ENCODE peak calls at places on chromosomes 7 and 10, in seven cellular contexts. L, A, Q, B, E, C and D are unnamed samples.

GRCh38 chr7:92461027-92462003 is 14.0 kb downstream of the GATAD1 start:
- DNase-seq in B (peak), E (no peak), C (peak), A (no peak), L (peak), Q (peak), D (peak)

GRCh38 chr7:37074370-37074769 is 350.1 kb upstream of the AOAH start:
- DNase-seq in Q (no peak), E (no peak), C (no peak), A (no peak), L (no peak), B (no peak), D (no peak)

GRCh38 chr10:77004917-77005564 is 632.6 kb downstream of the KCNMA1 start:
- DNase-seq in A (peak), Q (no peak), B (peak), L (peak), E (no peak), C (peak), D (peak)

GRCh38 chr10:75140246-75140645 is 28.8 kb downstream of the SAMD8 start:
- DNase-seq in B (no peak), Q (no peak), E (no peak), A (no peak), L (no peak), C (no peak), D (no peak)

GRCh38 chr10:792083-792791 is 102.8 kb upstream of the DIP2C start:
- DNase-seq in B (no peak), Q (no peak), C (no peak), E (no peak), L (no peak), A (no peak), D (no peak)

GRCh38 chr7:30923009-30923773 is 11.5 kb downstream of the AQP1 start:
- DNase-seq in E (peak), Q (peak), L (no peak), C (peak), A (no peak), B (no peak), D (no peak)

GRCh38 chr10:31321396-31321941 is 2.5 kb downstream of the ZEB1 start:
- DNase-seq in L (no peak), E (no peak), Q (no peak), B (peak), A (no peak), C (no peak), D (no peak)

GRCh38 chr7:123769371-123769770 is 20.6 kb upstream of the WASL start:
- DNase-seq in C (no peak), Q (peak), B (peak), E (no peak), A (no peak), L (peak), D (no peak)

GRCh38 chr10:95457319-95457886 is 103.8 kb downstream of the SORBS1 start:
- DNase-seq in E (no peak), L (no peak), C (no peak), Q (no peak), B (no peak), A (no peak), D (no peak)

GRCh38 chr7:117829450-117829849 is 43.8 kb downstream of the CTTNBP2 start:
- DNase-seq in L (no peak), B (no peak), Q (no peak), A (no peak), E (no peak), C (no peak), D (no peak)

GRCh38 chr10:44966129-44966815 is 6.7 kb downstream of the RASSF4 start:
- DNase-seq in Q (no peak), B (no peak), L (no peak), E (no peak), A (no peak), C (no peak), D (peak)

GRCh38 chr10:8731415-8732110 is 677.1 kb downstream of the GATA3 start:
- DNase-seq in Q (no peak), E (no peak), C (peak), A (no peak), B (no peak), L (no peak), D (no peak)

GRCh38 chr10:46538155-46538554 is 18.3 kb downstream of the GPRIN2 start:
- DNase-seq in C (no peak), Q (no peak), B (no peak), L (no peak), A (no peak), E (no peak), D (no peak)

GRCh38 chr7:67604461-67605386 is 608.1 kb downstream of the TYW1 start:
- DNase-seq in B (no peak), E (no peak), Q (no peak), A (no peak), L (no peak), C (no peak), D (no peak)

GRCh38 chr7:22884911-22885823 is 62.5 kb upstream of the TOMM7 start:
- DNase-seq in Q (no peak), E (no peak), B (peak), L (no peak), C (no peak), A (no peak), D (peak)

GRCh38 chr7:138937484-138937883 is 43.7 kb downstream of the KIAA1549 start:
- DNase-seq in L (no peak), B (no peak), Q (no peak), A (no peak), E (no peak), C (no peak), D (no peak)

GRCh38 chr7:108452707-108453106 is 3.5 kb downstream of the NRCAM start:
- DNase-seq in B (peak), Q (no peak), C (no peak), L (no peak), A (no peak), E (no peak), D (peak)

DNA sequence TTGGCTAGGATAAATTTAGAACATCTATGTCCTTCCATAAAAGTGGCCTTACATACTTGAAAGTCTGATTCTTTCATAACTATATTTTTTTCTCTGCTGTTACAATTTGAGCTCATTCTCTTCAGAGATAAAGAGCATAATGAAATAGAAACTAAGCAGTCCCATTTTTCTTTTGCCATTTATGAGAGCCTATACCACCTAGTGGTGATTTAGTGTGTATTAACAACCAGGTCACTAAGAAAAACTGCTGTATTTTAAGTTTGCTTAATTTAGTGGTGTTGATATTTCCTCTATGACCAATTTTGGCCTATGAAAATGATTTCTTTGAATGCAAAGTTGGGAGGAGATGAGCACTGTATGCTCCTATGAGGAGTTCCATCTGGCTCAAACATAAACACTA is 88.7 kb upstream of the ZWINT start:
- DNase-seq in Q (no peak), E (no peak), C (no peak), A (no peak), B (no peak), L (no peak), D (no peak)
- TF ChIP-seq CTCF in Q (no peak), E (no peak), C (no peak), A (no peak), B (no peak), L (peak), D (peak)

GRCh38 chr10:7417103-7417623 is 6.3 kb upstream of the SFMBT2 start:
- DNase-seq in A (peak), B (peak), L (no peak), C (no peak), E (no peak), Q (no peak), D (no peak)
- TF ChIP-seq CTCF in A (peak), B (peak), L (peak), C (peak), E (no peak), Q (peak), D (peak)

GRCh38 chr10:112373912-112374338 is at the start of gene ACSL5:
- DNase-seq in C (no peak), B (no peak), L (no peak), Q (no peak), E (no peak), A (no peak), D (no peak)
- TF ChIP-seq CTCF in C (no peak), B (no peak), L (no peak), Q (no peak), E (no peak), A (no peak), D (no peak)

DNA sequence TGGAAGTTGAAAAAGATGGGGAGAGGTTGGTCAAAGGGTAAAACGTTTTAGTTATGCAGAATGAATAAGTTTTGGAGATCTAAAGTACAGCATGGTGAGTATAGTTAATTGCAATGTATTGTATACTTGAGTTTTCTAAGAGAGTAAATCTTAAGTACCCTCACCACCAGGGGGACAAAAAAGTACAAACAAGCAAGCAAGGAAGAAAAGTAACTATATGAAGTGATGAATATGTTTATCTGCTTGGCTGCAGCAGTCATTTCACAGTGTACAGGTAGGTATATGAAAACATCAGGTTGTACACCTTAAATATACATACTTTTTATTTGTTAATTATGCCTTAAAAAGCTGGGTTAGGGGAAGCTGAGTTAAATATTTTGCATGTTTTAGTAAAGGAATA is 157.3 kb downstream of the PCLO start:
- DNase-seq in E (no peak), Q (no peak), L (no peak), B (no peak), C (no peak), A (no peak), D (no peak)
- TF ChIP-seq CTCF in E (no peak), Q (no peak), L (peak), B (no peak), C (peak), A (peak), D (no peak)

GRCh38 chr7:26286157-26286556 is 5.5 kb upstream of the SNX10 start:
- DNase-seq in Q (no peak), L (no peak), C (no peak), E (no peak), A (no peak), B (no peak), D (no peak)

GRCh38 chr7:26280723-26281122 is 10.9 kb upstream of the SNX10 start:
- DNase-seq in Q (no peak), A (no peak), C (no peak), L (no peak), B (no peak), E (no peak), D (no peak)

GRCh38 chr7:26280097-26280496 is 11.6 kb upstream of the SNX10 start:
- DNase-seq in L (no peak), E (no peak), A (no peak), Q (no peak), C (no peak), B (no peak), D (no peak)

GRCh38 chr7:26284477-26284876 is 7.2 kb upstream of the SNX10 start:
- DNase-seq in B (no peak), Q (no peak), A (no peak), L (no peak), E (no peak), C (no peak), D (no peak)

DNA sequence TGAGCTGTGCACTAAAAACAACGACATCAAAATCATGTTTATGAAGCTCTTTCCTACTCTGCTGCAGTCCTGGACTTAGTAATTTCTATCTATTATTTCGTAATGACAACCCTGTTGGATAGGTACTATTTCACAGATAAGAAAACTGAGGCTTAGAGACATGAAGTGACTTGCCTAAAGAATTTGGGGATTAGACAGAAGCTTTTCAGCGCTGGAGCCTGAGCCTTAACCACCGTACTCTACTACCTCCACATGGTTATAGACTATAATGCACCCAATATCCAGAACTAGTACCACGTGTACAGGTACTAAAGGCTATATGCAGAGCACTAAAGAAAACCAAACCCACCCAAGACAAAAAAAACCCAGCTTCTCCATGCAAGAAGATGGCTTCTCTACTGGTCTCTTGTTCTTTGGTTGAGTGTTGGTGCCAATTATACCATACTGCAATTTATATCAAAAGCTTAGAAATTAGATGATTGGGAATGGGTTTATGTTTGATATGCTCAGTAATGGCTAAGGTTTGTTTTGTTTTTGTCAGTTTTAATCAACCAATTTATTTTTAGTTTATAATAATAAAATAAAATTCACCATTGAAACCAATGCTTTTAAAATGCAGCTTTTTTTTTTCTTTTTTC is 6.5 kb upstream of the SNX10 start:
- DNase-seq in C (no peak), B (no peak), Q (no peak), L (no peak), E (no peak), A (no peak), D (no peak)
- TF ChIP-seq CTCF in C (no peak), B (peak), Q (no peak), L (peak), E (no peak), A (peak), D (peak)

GRCh38 chr10:73971636-73972354 is 26.1 kb upstream of the VCL start:
- DNase-seq in C (no peak), B (no peak), A (no peak), L (no peak), Q (no peak), E (no peak), D (no peak)

GRCh38 chr10:73973427-73973826 is 24.5 kb upstream of the VCL start:
- DNase-seq in A (no peak), Q (no peak), B (no peak), E (no peak), C (no peak), L (no peak), D (no peak)

GRCh38 chr10:73974309-73974946 is 23.5 kb upstream of the VCL start:
- DNase-seq in C (no peak), E (no peak), A (no peak), L (no peak), B (no peak), Q (no peak), D (no peak)

GRCh38 chr10:73979428-73980407 is 18.2 kb upstream of the VCL start:
- DNase-seq in Q (no peak), L (no peak), B (no peak), C (no peak), E (no peak), A (no peak), D (no peak)

GRCh38 chr10:73975388-73975787 is 22.5 kb upstream of the VCL start:
- DNase-seq in E (no peak), B (no peak), A (no peak), Q (no peak), L (no peak), C (no peak), D (no peak)
- TF ChIP-seq CTCF in E (no peak), B (no peak), A (no peak), Q (no peak), L (no peak), C (no peak), D (no peak)

GRCh38 chr10:60441515-60441914 is 51.8 kb upstream of the ANK3 start:
- DNase-seq in L (no peak), E (no peak), B (peak), A (no peak), C (no peak), Q (no peak), D (no peak)

GRCh38 chr10:60448246-60448645 is 58.6 kb upstream of the ANK3 start:
- DNase-seq in A (no peak), B (peak), L (no peak), C (no peak), E (no peak), Q (no peak), D (no peak)

GRCh38 chr10:60446070-60446833 is 56.6 kb upstream of the ANK3 start:
- DNase-seq in L (no peak), Q (no peak), C (no peak), E (no peak), B (no peak), A (no peak), D (no peak)

GRCh38 chr10:60446855-60447254 is 57.2 kb upstream of the ANK3 start:
- DNase-seq in B (no peak), A (no peak), E (no peak), Q (no peak), L (peak), C (no peak), D (no peak)

GRCh38 chr10:60444494-60445064 is 54.9 kb upstream of the ANK3 start:
- DNase-seq in A (no peak), Q (no peak), E (no peak), B (peak), L (no peak), C (no peak), D (no peak)
- TF ChIP-seq CTCF in A (peak), Q (peak), E (peak), B (peak), L (peak), C (peak), D (peak)

GRCh38 chr10:68332259-68333057 is at the start of gene PBLD:
- DNase-seq in Q (peak), C (peak), A (no peak), L (peak), B (peak), E (peak), D (peak)

GRCh38 chr10:68330852-68331454 is 911 bp upstream of the HNRNPH3 start:
- DNase-seq in Q (peak), C (peak), A (no peak), B (peak), L (peak), E (peak), D (no peak)

GRCh38 chr10:68333452-68333851 is 724 bp upstream of the PBLD start:
- DNase-seq in A (no peak), E (no peak), B (no peak), L (no peak), Q (no peak), C (no peak), D (no peak)

GRCh38 chr10:68333058-68333395 is 299 bp upstream of the PBLD start:
- DNase-seq in L (no peak), C (no peak), E (no peak), B (peak), Q (no peak), A (no peak), D (no peak)

DNA sequence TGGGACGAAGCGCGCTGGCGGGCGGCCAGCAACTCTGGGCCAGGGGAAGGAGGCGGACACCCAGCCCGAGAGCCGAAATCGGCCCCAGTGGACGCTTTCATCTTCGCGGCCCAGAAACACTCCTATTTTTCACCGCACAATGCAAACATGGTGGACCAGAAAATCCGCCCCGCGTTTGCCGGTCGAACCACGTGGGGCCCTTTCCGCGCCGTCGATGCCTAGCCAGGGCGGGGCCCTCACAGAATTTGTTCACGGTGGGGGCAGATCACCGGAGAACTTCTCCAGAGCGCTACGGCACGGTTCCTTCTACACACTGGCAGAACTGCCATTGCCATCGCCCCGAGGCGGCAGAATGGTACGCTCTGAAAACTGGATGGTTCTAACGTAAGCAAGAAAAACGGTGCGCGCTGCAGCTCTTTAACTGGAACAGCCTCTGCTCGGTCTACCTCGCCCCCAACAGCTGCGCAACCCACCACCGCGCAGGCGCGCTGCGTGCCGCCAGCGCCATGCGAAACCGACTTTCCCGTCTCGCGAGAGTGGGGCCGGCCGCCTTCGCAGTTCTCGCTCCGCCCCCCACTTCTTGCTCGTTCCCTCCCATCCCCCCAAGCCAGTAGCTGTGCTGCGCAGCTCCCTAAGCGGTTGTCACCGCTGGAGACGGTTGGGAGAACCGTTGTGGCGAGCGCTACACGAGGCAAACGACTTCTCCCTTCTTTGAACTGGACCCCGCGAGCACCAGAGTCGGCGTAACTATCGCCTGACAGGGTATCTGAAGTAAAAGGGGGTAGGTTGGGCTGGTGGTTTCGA is at the start of gene HNRNPH3:
- DNase-seq in A (peak), Q (peak), C (peak), L (peak), B (peak), E (peak), D (peak)
- TF ChIP-seq CTCF in A (no peak), Q (peak), C (no peak), L (no peak), B (no peak), E (no peak), D (no peak)

DNA sequence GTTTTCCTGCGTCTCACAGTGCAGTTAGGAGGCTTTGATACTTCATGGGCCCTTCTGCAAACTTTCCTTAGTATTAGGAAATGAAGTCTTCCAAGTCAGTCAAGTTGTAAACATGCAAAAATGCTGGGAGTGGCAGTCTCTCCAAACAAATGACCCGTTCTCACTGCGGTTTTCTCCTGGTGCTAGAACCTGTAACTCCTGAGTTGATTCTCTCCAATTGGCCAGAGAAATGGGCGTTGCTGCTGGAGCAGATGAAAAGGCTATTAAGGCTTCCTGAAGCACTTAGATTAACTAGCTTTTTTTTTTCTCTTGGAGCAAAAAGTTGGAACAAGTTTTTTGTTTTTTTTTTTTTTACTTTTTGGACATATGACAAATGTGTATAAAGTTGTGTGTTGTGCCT is 393.9 kb upstream of the GALNT17 start:
- DNase-seq in C (no peak), L (no peak), A (no peak), E (no peak), Q (no peak), B (peak), D (no peak)
- TF ChIP-seq CTCF in C (no peak), L (no peak), A (no peak), E (no peak), Q (no peak), B (no peak), D (no peak)